ENCODE peak calls at places on chromosomes 6 and 20, in ten cellular contexts. One of them, this sample, is unnamed. For H3K36me3, the result is how much of the 10 kb centered on the place peaks cover.

GRCh38 chr6:168105813-168106660 is 27.0 kb upstream of the FRMD1 start:
- DNase-seq in left lung: no peak
- DNase-seq in IMR-90: no peak
- DNase-seq in K562: peak
- DNase-seq in lower lobe of right lung: peak
- DNase-seq in prostate gland: no peak
- DNase-seq in hepatocyte: no peak
- DNase-seq in RWPE2: peak
- DNase-seq in MM.1S: no peak
- DNase-seq in testis: no peak
- DNase-seq in this sample: no peak

GRCh38 chr6:44092312-44092884 is 34.9 kb downstream of the MRPL14 start:
- DNase-seq in MM.1S: no peak
- DNase-seq in left lung: no peak
- DNase-seq in IMR-90: no peak
- DNase-seq in testis: no peak
- DNase-seq in K562: no peak
- DNase-seq in lower lobe of right lung: no peak
- DNase-seq in hepatocyte: no peak
- DNase-seq in prostate gland: no peak
- DNase-seq in RWPE2: no peak
- DNase-seq in this sample: no peak

GRCh38 chr20:6708010-6708409 is 59.5 kb upstream of the BMP2 start:
- DNase-seq in IMR-90: peak
- DNase-seq in K562: no peak
- DNase-seq in left lung: peak
- DNase-seq in testis: peak
- DNase-seq in prostate gland: peak
- DNase-seq in lower lobe of right lung: peak
- DNase-seq in RWPE2: peak
- DNase-seq in MM.1S: no peak
- DNase-seq in hepatocyte: peak
- DNase-seq in this sample: peak

GRCh38 chr6:88983532-88983931 is 20.1 kb upstream of the RNGTT start:
- DNase-seq in MM.1S: no peak
- DNase-seq in lower lobe of right lung: no peak
- DNase-seq in RWPE2: no peak
- DNase-seq in K562: peak
- DNase-seq in IMR-90: peak
- DNase-seq in prostate gland: no peak
- DNase-seq in testis: peak
- DNase-seq in hepatocyte: peak
- DNase-seq in left lung: no peak
- DNase-seq in this sample: peak

GRCh38 chr6:113447088-113447831 is 409.9 kb upstream of the MARCKS start:
- DNase-seq in MM.1S: no peak
- DNase-seq in K562: no peak
- DNase-seq in IMR-90: peak
- DNase-seq in prostate gland: no peak
- DNase-seq in hepatocyte: peak
- DNase-seq in lower lobe of right lung: no peak
- DNase-seq in testis: no peak
- DNase-seq in RWPE2: no peak
- DNase-seq in left lung: no peak
- DNase-seq in this sample: peak

GRCh38 chr6:41159415-41160082 is 3.4 kb downstream of the TREM2 start:
- DNase-seq in IMR-90: peak
- DNase-seq in prostate gland: no peak
- DNase-seq in testis: no peak
- DNase-seq in lower lobe of right lung: no peak
- DNase-seq in hepatocyte: peak
- DNase-seq in left lung: no peak
- DNase-seq in RWPE2: no peak
- DNase-seq in K562: no peak
- DNase-seq in MM.1S: no peak
- DNase-seq in this sample: peak

GRCh38 chr20:2751868-2752630 is 48.4 kb downstream of the CPXM1 start:
- DNase-seq in testis: no peak
- DNase-seq in left lung: no peak
- DNase-seq in hepatocyte: peak
- DNase-seq in K562: peak
- DNase-seq in RWPE2: no peak
- DNase-seq in lower lobe of right lung: peak
- DNase-seq in IMR-90: no peak
- DNase-seq in MM.1S: peak
- DNase-seq in prostate gland: peak
- DNase-seq in this sample: no peak

GRCh38 chr6:40788661-40789111 is 201.5 kb upstream of the LRFN2 start:
- DNase-seq in prostate gland: no peak
- DNase-seq in left lung: no peak
- DNase-seq in MM.1S: no peak
- DNase-seq in lower lobe of right lung: no peak
- DNase-seq in hepatocyte: no peak
- DNase-seq in IMR-90: no peak
- DNase-seq in testis: no peak
- DNase-seq in K562: no peak
- DNase-seq in RWPE2: no peak
- DNase-seq in this sample: no peak

GRCh38 chr6:140566706-140567330 is 1192.4 kb upstream of the CITED2 start:
- DNase-seq in testis: no peak
- DNase-seq in IMR-90: peak
- DNase-seq in hepatocyte: peak
- DNase-seq in MM.1S: no peak
- DNase-seq in RWPE2: no peak
- DNase-seq in prostate gland: no peak
- DNase-seq in lower lobe of right lung: no peak
- DNase-seq in K562: no peak
- DNase-seq in left lung: no peak
- DNase-seq in this sample: peak

GRCh38 chr20:51533291-51534172 is 9.0 kb downstream of the NFATC2 start:
- DNase-seq in hepatocyte: no peak
- DNase-seq in lower lobe of right lung: no peak
- DNase-seq in K562: no peak
- DNase-seq in left lung: no peak
- DNase-seq in testis: no peak
- DNase-seq in IMR-90: peak
- DNase-seq in MM.1S: no peak
- DNase-seq in prostate gland: no peak
- DNase-seq in RWPE2: no peak
- DNase-seq in this sample: peak

GRCh38 chr6:149862901-149863595 is 1.1 kb downstream of the LRP11 start:
- DNase-seq in MM.1S: peak
- DNase-seq in left lung: peak
- DNase-seq in IMR-90: peak
- DNase-seq in prostate gland: peak
- DNase-seq in hepatocyte: peak
- DNase-seq in testis: peak
- DNase-seq in lower lobe of right lung: peak
- DNase-seq in RWPE2: peak
- DNase-seq in K562: peak
- DNase-seq in this sample: peak

GRCh38 chr6:39054577-39055142 is 6.1 kb downstream of the GLP1R start:
- DNase-seq in RWPE2: no peak
- DNase-seq in prostate gland: no peak
- DNase-seq in MM.1S: no peak
- DNase-seq in testis: no peak
- DNase-seq in IMR-90: no peak
- DNase-seq in hepatocyte: no peak
- DNase-seq in left lung: no peak
- DNase-seq in K562: no peak
- DNase-seq in lower lobe of right lung: no peak
- DNase-seq in this sample: no peak

GRCh38 chr6:15677822-15678221 is 15.0 kb upstream of the DTNBP1 start:
- DNase-seq in testis: no peak
- DNase-seq in MM.1S: no peak
- DNase-seq in left lung: no peak
- DNase-seq in lower lobe of right lung: no peak
- DNase-seq in K562: no peak
- DNase-seq in hepatocyte: no peak
- DNase-seq in IMR-90: no peak
- DNase-seq in prostate gland: no peak
- DNase-seq in RWPE2: no peak
- DNase-seq in this sample: no peak

GRCh38 chr20:63045401-63045800 is 38.6 kb upstream of the BHLHE23 start:
- DNase-seq in hepatocyte: no peak
- DNase-seq in MM.1S: no peak
- DNase-seq in RWPE2: peak
- DNase-seq in testis: no peak
- DNase-seq in K562: no peak
- DNase-seq in lower lobe of right lung: peak
- DNase-seq in left lung: no peak
- DNase-seq in prostate gland: no peak
- DNase-seq in IMR-90: no peak
- DNase-seq in this sample: no peak

GRCh38 chr6:167238169-167238693 is 52.9 kb upstream of the UNC93A start:
- DNase-seq in K562: no peak
- DNase-seq in left lung: no peak
- DNase-seq in testis: no peak
- DNase-seq in prostate gland: no peak
- DNase-seq in lower lobe of right lung: no peak
- DNase-seq in MM.1S: peak
- DNase-seq in IMR-90: no peak
- DNase-seq in hepatocyte: peak
- DNase-seq in RWPE2: no peak
- DNase-seq in this sample: no peak

GRCh38 chr6:116399287-116399686 is 28.5 kb downstream of the DSE start:
- DNase-seq in hepatocyte: no peak
- DNase-seq in testis: no peak
- DNase-seq in K562: no peak
- DNase-seq in prostate gland: no peak
- DNase-seq in MM.1S: no peak
- DNase-seq in lower lobe of right lung: no peak
- DNase-seq in IMR-90: no peak
- DNase-seq in left lung: no peak
- DNase-seq in RWPE2: no peak
- DNase-seq in this sample: no peak

DNA sequence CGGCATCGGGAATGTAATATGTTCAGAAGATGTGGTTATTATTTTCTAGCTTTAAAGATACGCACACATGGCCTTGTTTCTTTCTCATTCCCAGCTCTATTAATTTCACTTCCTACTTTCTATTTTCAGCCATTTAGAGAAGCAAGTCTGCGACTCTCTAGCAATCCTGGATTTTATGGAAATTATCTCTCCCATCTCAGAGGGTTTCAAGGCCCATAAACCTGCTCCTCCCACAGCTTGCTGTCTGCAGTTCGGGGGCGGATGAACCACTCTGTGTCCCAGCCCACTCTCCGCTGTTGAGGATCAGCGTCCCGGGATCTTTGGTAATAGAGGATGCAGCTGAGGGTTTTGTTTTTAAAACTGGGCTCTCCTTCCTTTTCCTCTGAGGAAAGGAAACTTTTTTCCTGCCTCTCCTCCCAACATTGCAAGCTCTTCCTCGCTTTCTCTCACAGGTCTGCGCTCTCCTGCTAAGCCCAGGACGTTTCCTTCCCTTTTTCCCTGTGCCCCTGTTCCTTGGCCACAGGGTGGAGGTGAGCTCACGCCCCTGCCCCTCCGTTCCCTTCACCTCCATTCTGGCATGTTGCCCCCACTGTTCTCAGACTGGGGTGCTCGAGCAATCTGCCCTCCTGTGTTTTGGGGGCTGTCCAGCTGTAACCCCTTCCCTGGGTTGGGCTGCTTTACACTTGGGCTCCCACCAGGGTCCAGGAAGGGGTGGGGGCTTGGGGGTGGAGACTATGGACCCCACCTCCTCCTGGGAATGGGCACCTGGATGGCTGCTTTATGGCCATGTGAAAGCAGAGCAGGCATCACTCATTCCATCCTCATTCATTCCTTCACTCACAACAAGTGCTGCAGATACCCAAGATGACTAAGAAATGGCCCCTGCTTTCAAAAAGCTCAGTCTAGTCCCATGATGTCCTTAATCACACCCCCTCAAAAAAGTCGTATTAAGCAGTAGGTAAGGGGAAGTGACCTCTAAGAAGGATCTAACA is 54.9 kb downstream of the ZBTB9 start:
- DNase-seq in hepatocyte: no peak
- DNase-seq in prostate gland: no peak
- DNase-seq in K562: peak
- DNase-seq in IMR-90: no peak
- DNase-seq in RWPE2: no peak
- DNase-seq in MM.1S: no peak
- DNase-seq in left lung: no peak
- DNase-seq in testis: no peak
- DNase-seq in lower lobe of right lung: peak
- DNase-seq in this sample: no peak
- TF ChIP-seq CTCF in hepatocyte: no peak
- TF ChIP-seq CTCF in prostate gland: no peak
- TF ChIP-seq CTCF in K562: no peak
- TF ChIP-seq CTCF in IMR-90: no peak
- TF ChIP-seq CTCF in RWPE2: no peak
- TF ChIP-seq CTCF in MM.1S: no peak
- TF ChIP-seq CTCF in left lung: no peak
- TF ChIP-seq CTCF in testis: no peak
- TF ChIP-seq CTCF in lower lobe of right lung: no peak
- TF ChIP-seq CTCF in this sample: no peak

GRCh38 chr6:109447878-109448555 is 7.5 kb downstream of the SMPD2 start:
- DNase-seq in left lung: no peak
- DNase-seq in lower lobe of right lung: no peak
- DNase-seq in testis: no peak
- DNase-seq in prostate gland: no peak
- DNase-seq in IMR-90: no peak
- DNase-seq in hepatocyte: no peak
- DNase-seq in K562: peak
- DNase-seq in RWPE2: no peak
- DNase-seq in MM.1S: no peak
- DNase-seq in this sample: no peak
- H3K36me3 ChIP-seq in left lung: half or more
- H3K36me3 ChIP-seq in lower lobe of right lung: half or more
- H3K36me3 ChIP-seq in testis: under half
- H3K36me3 ChIP-seq in prostate gland: under half
- H3K36me3 ChIP-seq in IMR-90: half or more
- H3K36me3 ChIP-seq in hepatocyte: under half
- H3K36me3 ChIP-seq in K562: under half
- H3K36me3 ChIP-seq in RWPE2: under half
- H3K36me3 ChIP-seq in MM.1S: under half
- H3K36me3 ChIP-seq in this sample: under half

GRCh38 chr6:13026557-13026956 is 301.8 kb downstream of the TBC1D7 start:
- DNase-seq in hepatocyte: no peak
- DNase-seq in K562: no peak
- DNase-seq in lower lobe of right lung: no peak
- DNase-seq in left lung: no peak
- DNase-seq in MM.1S: no peak
- DNase-seq in RWPE2: no peak
- DNase-seq in prostate gland: no peak
- DNase-seq in IMR-90: no peak
- DNase-seq in testis: no peak
- DNase-seq in this sample: no peak
- TF ChIP-seq CTCF in hepatocyte: no peak
- TF ChIP-seq CTCF in K562: no peak
- TF ChIP-seq CTCF in lower lobe of right lung: no peak
- TF ChIP-seq CTCF in left lung: no peak
- TF ChIP-seq CTCF in MM.1S: no peak
- TF ChIP-seq CTCF in RWPE2: no peak
- TF ChIP-seq CTCF in prostate gland: no peak
- TF ChIP-seq CTCF in IMR-90: no peak
- TF ChIP-seq CTCF in testis: no peak
- TF ChIP-seq CTCF in this sample: no peak

DNA sequence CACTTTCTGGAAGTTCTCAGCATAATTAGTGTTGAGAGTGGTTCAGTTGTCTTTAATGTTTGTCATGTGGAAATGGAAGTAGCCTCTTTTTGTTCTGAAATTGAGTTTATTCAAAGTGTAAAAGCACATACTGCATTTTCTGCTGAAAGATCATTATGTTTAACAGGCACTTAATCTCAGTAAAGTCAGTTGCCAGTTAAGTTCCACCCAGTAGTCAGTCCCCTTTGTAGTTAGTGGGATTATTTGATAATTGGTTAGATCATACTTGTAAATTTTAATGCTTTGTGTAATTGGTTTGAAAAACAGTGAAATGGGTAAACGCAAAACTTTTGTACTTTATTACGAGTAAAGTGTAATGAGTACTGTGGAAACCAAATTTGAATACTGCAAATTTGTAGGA is 4.2 kb downstream of the SRSF6 start:
- DNase-seq in IMR-90: no peak
- DNase-seq in MM.1S: no peak
- DNase-seq in hepatocyte: no peak
- DNase-seq in prostate gland: no peak
- DNase-seq in left lung: no peak
- DNase-seq in K562: no peak
- DNase-seq in testis: no peak
- DNase-seq in lower lobe of right lung: no peak
- DNase-seq in RWPE2: no peak
- DNase-seq in this sample: no peak
- H3K36me3 ChIP-seq in IMR-90: half or more
- H3K36me3 ChIP-seq in MM.1S: under half
- H3K36me3 ChIP-seq in hepatocyte: under half
- H3K36me3 ChIP-seq in prostate gland: under half
- H3K36me3 ChIP-seq in left lung: half or more
- H3K36me3 ChIP-seq in K562: half or more
- H3K36me3 ChIP-seq in testis: under half
- H3K36me3 ChIP-seq in lower lobe of right lung: half or more
- H3K36me3 ChIP-seq in RWPE2: half or more
- H3K36me3 ChIP-seq in this sample: under half

This sample was measured in bronchial epithelial cell.